ENCODE peak calls at places on chromosome 20, in six cellular contexts. A is HFFc6, Z is GM10248, C is hepatocyte, L is prostate gland, O is endothelial cell. S is an unnamed sample.

GRCh38 chr20:57480444-57481152 is 44.3 kb downstream of the CTCFL start:
- DNase-seq in A (no peak), O (no peak), C (no peak), L (no peak), Z (peak), S (no peak)

GRCh38 chr20:18683839-18684238 is 96.0 kb downstream of the DTD1 start:
- DNase-seq in A (no peak), Z (no peak), C (no peak), O (no peak), L (no peak), S (no peak)

GRCh38 chr20:51447097-51447764 is 95.3 kb downstream of the NFATC2 start:
- DNase-seq in A (peak), Z (no peak), O (no peak), L (peak), C (peak), S (no peak)

GRCh38 chr20:9397928-9398327 is 116.5 kb upstream of the LAMP5 start:
- DNase-seq in L (no peak), A (no peak), O (no peak), C (no peak), Z (peak), S (no peak)

GRCh38 chr20:54649511-54649962 is 174.1 kb downstream of the DOK5 start:
- DNase-seq in O (peak), Z (peak), L (peak), C (peak), A (peak), S (peak)

GRCh38 chr20:38181207-38181693 is 16.2 kb upstream of the TGM2 start:
- DNase-seq in O (no peak), C (no peak), A (peak), Z (peak), L (no peak), S (no peak)

GRCh38 chr20:53889411-53890148 is 180.8 kb downstream of the BCAS1 start:
- DNase-seq in C (no peak), A (no peak), L (no peak), O (no peak), Z (no peak), S (no peak)

GRCh38 chr20:19760371-19760721 is 2.3 kb downstream of the RIN2 start:
- DNase-seq in A (no peak), O (no peak), Z (no peak), C (no peak), L (no peak), S (no peak)

GRCh38 chr20:35360033-35360432 is 51.7 kb downstream of the UQCC1 start:
- DNase-seq in C (no peak), O (no peak), A (no peak), Z (no peak), L (no peak), S (no peak)

GRCh38 chr20:50595988-50596693 is 86.0 kb downstream of the PTPN1 start:
- DNase-seq in A (no peak), O (no peak), Z (no peak), L (no peak), C (peak), S (no peak)

GRCh38 chr20:9736373-9736772 is 102.5 kb downstream of the PAK5 start:
- DNase-seq in Z (no peak), L (no peak), A (no peak), C (no peak), O (no peak), S (no peak)

GRCh38 chr20:45861157-45862075 is 4.0 kb downstream of the ZSWIM3 start:
- DNase-seq in Z (no peak), C (no peak), A (no peak), L (no peak), O (no peak), S (no peak)

GRCh38 chr20:34078540-34078939 is 33.5 kb downstream of the EIF2S2 start:
- DNase-seq in L (no peak), O (no peak), Z (no peak), C (no peak), A (no peak), S (no peak)

GRCh38 chr20:34072778-34073177 is 39.3 kb downstream of the EIF2S2 start:
- DNase-seq in L (no peak), Z (no peak), O (no peak), A (no peak), C (no peak), S (no peak)

GRCh38 chr20:34076952-34077351 is 35.1 kb downstream of the EIF2S2 start:
- DNase-seq in O (no peak), L (no peak), C (no peak), A (no peak), Z (no peak), S (no peak)

GRCh38 chr20:34074101-34074760 is 37.8 kb downstream of the EIF2S2 start:
- DNase-seq in O (no peak), L (no peak), Z (no peak), A (peak), C (no peak), S (no peak)

DNA sequence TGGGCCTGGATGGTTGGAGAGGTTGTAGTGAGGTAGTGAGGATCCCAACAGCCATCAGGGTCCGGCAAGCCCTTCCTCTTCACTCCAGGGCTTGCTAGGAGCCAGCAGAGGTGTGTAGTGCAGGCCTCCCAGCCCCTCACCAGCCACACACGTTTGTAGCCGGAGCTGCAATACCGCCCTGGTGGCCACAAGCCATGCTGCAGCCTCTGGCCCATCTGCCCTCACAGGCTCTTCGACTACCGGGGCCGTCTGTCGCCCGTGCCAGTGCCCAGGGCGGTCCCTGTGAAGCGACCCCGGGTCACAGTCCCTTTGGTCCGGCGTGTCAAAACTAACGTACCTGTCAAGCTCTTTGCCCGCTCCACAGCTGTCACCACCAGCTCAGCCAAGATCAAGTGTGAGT is 36.4 kb downstream of the EIF2S2 start:
- DNase-seq in O (no peak), Z (no peak), C (no peak), L (no peak), A (no peak), S (no peak)
- TF ChIP-seq CTCF in O (peak), Z (no peak), C (no peak), L (no peak), A (peak), S (no peak)

GRCh38 chr20:13855613-13856012 is 70.8 kb downstream of the NDUFAF5 start:
- DNase-seq in C (no peak), L (no peak), Z (no peak), A (no peak), O (no peak), S (no peak)
- TF ChIP-seq CTCF in C (no peak), L (no peak), Z (no peak), A (no peak), O (no peak), S (no peak)

GRCh38 chr20:973785-974194 is 28.3 kb downstream of the RSPO4 start:
- DNase-seq in Z (peak), O (peak), L (no peak), C (peak), A (peak), S (no peak)
- TF ChIP-seq CTCF in Z (peak), O (peak), L (no peak), C (peak), A (peak), S (peak)

DNA sequence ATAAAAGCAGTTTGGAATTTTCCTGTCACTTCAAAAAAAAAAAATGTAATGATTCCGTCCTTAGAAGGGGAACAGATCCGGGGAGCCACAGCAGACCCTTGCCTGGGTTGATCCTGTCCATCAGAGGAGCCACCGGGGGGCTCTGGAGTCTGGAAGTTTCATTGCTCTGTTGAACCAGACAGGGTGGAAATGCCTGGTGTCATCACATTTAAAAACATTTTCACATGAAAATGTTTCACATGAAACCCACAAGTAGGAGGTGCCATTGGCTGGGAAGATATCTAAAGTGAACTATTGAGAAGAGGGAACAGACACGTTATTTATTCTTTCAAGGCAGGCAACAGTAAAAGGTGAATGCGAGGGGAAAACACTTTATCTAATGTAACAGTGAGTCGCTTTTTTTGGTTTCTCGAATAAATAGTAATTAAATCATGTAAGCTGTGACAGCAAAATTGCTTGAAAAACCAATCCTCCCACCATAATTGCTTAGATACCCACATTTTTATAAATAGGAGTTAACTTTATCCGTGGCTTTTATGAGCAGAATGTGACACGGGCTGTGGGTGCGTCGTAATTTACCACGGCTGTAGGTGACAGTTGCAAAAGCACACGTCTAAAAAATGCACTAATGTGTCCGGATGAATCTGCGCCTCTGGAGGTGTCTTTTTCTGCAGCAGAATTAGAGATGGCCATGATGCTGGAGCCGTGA is 323.4 kb downstream of the TAF4 start:
- DNase-seq in O (no peak), Z (no peak), L (no peak), A (no peak), C (no peak), S (no peak)
- TF ChIP-seq CTCF in O (no peak), Z (no peak), L (no peak), A (no peak), C (peak), S (no peak)

DNA sequence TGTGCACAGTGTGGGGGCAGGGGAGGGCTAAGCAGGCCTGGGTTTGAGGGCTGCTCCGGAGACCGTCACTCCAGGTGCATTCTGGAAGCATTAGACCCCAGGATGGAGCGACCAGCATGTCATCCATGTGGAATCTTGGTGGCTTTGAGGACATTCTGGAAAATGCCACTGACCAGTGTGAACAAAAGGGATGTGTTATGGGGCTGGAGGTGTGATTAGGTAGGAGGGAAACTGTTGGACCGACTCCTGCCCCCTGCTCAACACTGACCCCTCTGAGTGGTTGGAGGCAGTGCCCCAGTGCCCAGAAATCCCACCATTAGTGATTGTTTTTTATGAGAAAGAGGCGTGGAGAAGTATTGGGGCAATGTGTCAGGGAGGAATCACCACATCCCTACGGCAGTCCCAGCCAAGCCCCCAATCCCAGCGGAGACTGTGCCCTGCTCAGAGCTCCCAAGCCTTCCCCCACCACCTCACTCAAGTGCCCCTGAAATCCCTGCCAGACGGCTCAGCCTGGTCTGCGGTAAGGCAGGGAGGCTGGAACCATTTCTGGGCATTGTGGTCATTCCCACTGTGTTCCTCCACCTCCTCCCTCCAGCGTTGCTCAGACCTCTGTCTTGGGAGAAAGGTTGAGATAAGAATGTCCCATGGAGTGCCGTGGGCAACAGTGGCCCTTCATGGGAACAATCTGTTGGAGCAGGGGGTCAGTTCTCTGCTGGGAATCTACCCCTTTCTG is 44.0 kb upstream of the TTPAL start:
- DNase-seq in L (no peak), O (no peak), Z (no peak), A (no peak), C (no peak), S (no peak)
- TF ChIP-seq CTCF in L (no peak), O (no peak), Z (no peak), A (no peak), C (peak), S (no peak)

GRCh38 chr20:52469143-52469542 is 277.6 kb upstream of the ZFP64 start:
- DNase-seq in L (no peak), Z (no peak), O (no peak), C (no peak), A (no peak), S (no peak)
- TF ChIP-seq CTCF in L (no peak), Z (no peak), O (no peak), C (peak), A (no peak), S (no peak)

DNA sequence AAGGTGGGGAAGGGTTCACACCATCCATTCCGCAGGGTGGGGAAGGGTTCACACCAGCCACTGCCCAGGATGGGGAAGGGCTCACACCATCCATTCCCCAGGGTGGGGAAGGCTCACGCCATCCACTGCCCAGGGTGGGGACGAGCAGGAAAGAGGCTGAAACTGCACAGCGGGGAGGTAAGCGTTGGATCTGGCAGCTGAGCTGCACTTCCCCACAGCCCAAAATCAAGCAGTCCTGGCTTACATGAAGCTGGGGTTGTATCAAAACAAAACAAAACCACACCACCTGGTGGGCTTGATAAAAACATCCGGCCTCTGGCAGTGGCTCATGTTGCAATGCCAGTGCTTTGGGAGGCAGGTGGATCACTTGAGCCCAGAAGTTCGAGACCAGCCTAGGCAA is 268.5 kb downstream of the TAF4 start:
- DNase-seq in A (no peak), L (no peak), O (no peak), C (no peak), Z (no peak), S (no peak)
- TF ChIP-seq CTCF in A (no peak), L (no peak), O (no peak), C (no peak), Z (no peak), S (no peak)

GRCh38 chr20:25220021-25220730 is 24.7 kb downstream of the ENTPD6 start:
- DNase-seq in O (no peak), L (no peak), Z (no peak), C (no peak), A (no peak), S (no peak)
- TF ChIP-seq CTCF in O (peak), L (no peak), Z (peak), C (peak), A (peak), S (no peak)

GRCh38 chr20:58839474-58839874 is 11.2 kb downstream of the GNAS-AS1 start:
- DNase-seq in C (peak), L (peak), O (peak), Z (no peak), A (peak), S (no peak)
- TF ChIP-seq CTCF in C (peak), L (peak), O (peak), Z (peak), A (peak), S (no peak)